ENCODE peak calls at places on chromosomes 5 and 9, in ten cellular contexts. A is lower lobe of right lung, S is ovary, D is Caco-2, Q is OCI-LY7, Z is Peyer's patch, M is left lung, U is neuronal stem cell, G is spleen, P is body of pancreas. X is an unnamed sample.

GRCh38 chr5:54645888-54646284 is 128.3 kb downstream of the SNX18 start:
- DNase-seq in D (no peak), S (no peak), U (no peak), P (no peak), M (no peak), G (no peak), Q (no peak), A (no peak), Z (no peak), X (no peak)

GRCh38 chr9:88532320-88532719 is 2.7 kb upstream of the NXNL2 start:
- DNase-seq in U (peak; percentile 32), G (peak; percentile 74), A (peak; percentile 60), M (no peak), Q (no peak), D (no peak), Z (no peak), P (no peak), S (peak; percentile 47), X (peak; percentile 63)

GRCh38 chr9:127138444-127138843 is 16.0 kb upstream of the ANGPTL2 start:
- DNase-seq in S (no peak), Z (no peak), Q (no peak), M (no peak), D (no peak), G (no peak), P (no peak), U (no peak), A (no peak), X (no peak)

GRCh38 chr5:72123764-72124163 is 16.5 kb downstream of the MAP1B start:
- DNase-seq in Z (no peak), A (no peak), U (no peak), Q (no peak), P (no peak), M (no peak), S (no peak), D (no peak), G (no peak), X (no peak)

GRCh38 chr5:61245936-61246335 is 83.7 kb upstream of the SMIM15 start:
- DNase-seq in Q (no peak), A (no peak), Z (no peak), M (no peak), S (no peak), D (no peak), U (no peak), P (no peak), G (no peak), X (no peak)

GRCh38 chr9:21964925-21965385 is 29.2 kb downstream of the CDKN2A start:
- DNase-seq in D (no peak), Q (no peak), P (peak; percentile 57), M (no peak), Z (peak; percentile 65), G (peak; percentile 79), S (no peak), U (no peak), A (no peak), X (peak; percentile 80)

GRCh38 chr9:98899399-98900056 is 44.2 kb upstream of the COL15A1 start:
- DNase-seq in A (no peak), D (no peak), P (no peak), G (no peak), S (no peak), Z (no peak), M (no peak), Q (no peak), U (no peak), X (peak; percentile 17)

GRCh38 chr9:124355032-124355940 is 60.0 kb downstream of the PSMB7 start:
- DNase-seq in D (no peak), Q (no peak), S (no peak), U (no peak), P (no peak), Z (no peak), M (no peak), G (no peak), A (no peak), X (no peak)

GRCh38 chr5:1172007-1172581 is 29.3 kb upstream of the SLC6A19 start:
- DNase-seq in S (no peak), U (no peak), G (no peak), A (peak; percentile 36), P (no peak), M (peak; percentile 27), Z (no peak), D (no peak), Q (no peak), X (no peak)

GRCh38 chr9:98727428-98727827 is 18.7 kb upstream of the GABBR2 start:
- DNase-seq in M (no peak), S (no peak), Z (no peak), A (no peak), D (peak; percentile 28), P (no peak), Q (peak; percentile 40), G (no peak), U (no peak), X (no peak)

GRCh38 chr5:6535594-6535993 is 86.9 kb downstream of the UBE2QL1 start:
- DNase-seq in D (no peak), Z (no peak), U (no peak), A (no peak), P (no peak), G (no peak), M (no peak), Q (no peak), S (no peak), X (no peak)

GRCh38 chr9:121989010-121989409 is 104.1 kb downstream of the TTLL11 start:
- DNase-seq in M (no peak), S (no peak), U (peak; percentile 23), A (no peak), P (no peak), Z (no peak), G (no peak), D (peak; percentile 46), Q (no peak), X (peak; percentile 55)

GRCh38 chr5:136070486-136071285 is 41.9 kb downstream of the TGFBI start:
- DNase-seq in P (no peak), M (no peak), A (no peak), Q (no peak), Z (no peak), U (no peak), S (no peak), D (no peak), G (no peak), X (no peak)

GRCh38 chr9:19255821-19256220 is 25.3 kb downstream of the DENND4C start:
- DNase-seq in M (no peak), D (no peak), G (no peak), A (no peak), S (no peak), Q (no peak), Z (no peak), P (no peak), U (no peak), X (no peak)

GRCh38 chr9:133009906-133010582 is 20.8 kb upstream of the GTF3C5 start:
- DNase-seq in U (no peak), G (no peak), A (peak; percentile 3), Z (no peak), M (no peak), P (no peak), Q (no peak), D (no peak), S (no peak), X (no peak)

GRCh38 chr5:143479394-143479793 is 75.9 kb upstream of the NR3C1 start:
- DNase-seq in S (no peak), Q (no peak), U (no peak), G (no peak), P (no peak), A (no peak), Z (no peak), M (no peak), D (no peak), X (no peak)

GRCh38 chr9:20823051-20823450 is 139.0 kb downstream of the FOCAD start:
- DNase-seq in S (no peak), Q (no peak), D (no peak), G (no peak), U (no peak), P (no peak), M (no peak), A (no peak), Z (no peak), X (peak; percentile 25)

GRCh38 chr9:116687762-116688160 is 656 bp downstream of the TRIM32 start:
- DNase-seq in S (no peak), U (no peak), M (no peak), Q (peak; percentile 19), A (no peak), P (no peak), G (no peak), D (no peak), Z (no peak), X (peak; percentile 9)

GRCh38 chr5:75471193-75471592 is 40.2 kb downstream of the CERT1 start:
- DNase-seq in P (no peak), Q (no peak), Z (no peak), S (no peak), U (no peak), G (no peak), M (no peak), A (no peak), D (no peak), X (no peak)
- H3K4me1 ChIP-seq in P (peaks cover 18% of the 10 kb centered on the region), Q (no peaks in the 10 kb centered on the region), Z (no peaks in the 10 kb centered on the region), S (no peaks in the 10 kb centered on the region), U (no peaks in the 10 kb centered on the region), G (no peaks in the 10 kb centered on the region), M (no peaks in the 10 kb centered on the region), A (peaks cover 3% of the 10 kb centered on the region), D (peaks cover 42% of the 10 kb centered on the region), X (peaks cover 3% of the 10 kb centered on the region)

DNA sequence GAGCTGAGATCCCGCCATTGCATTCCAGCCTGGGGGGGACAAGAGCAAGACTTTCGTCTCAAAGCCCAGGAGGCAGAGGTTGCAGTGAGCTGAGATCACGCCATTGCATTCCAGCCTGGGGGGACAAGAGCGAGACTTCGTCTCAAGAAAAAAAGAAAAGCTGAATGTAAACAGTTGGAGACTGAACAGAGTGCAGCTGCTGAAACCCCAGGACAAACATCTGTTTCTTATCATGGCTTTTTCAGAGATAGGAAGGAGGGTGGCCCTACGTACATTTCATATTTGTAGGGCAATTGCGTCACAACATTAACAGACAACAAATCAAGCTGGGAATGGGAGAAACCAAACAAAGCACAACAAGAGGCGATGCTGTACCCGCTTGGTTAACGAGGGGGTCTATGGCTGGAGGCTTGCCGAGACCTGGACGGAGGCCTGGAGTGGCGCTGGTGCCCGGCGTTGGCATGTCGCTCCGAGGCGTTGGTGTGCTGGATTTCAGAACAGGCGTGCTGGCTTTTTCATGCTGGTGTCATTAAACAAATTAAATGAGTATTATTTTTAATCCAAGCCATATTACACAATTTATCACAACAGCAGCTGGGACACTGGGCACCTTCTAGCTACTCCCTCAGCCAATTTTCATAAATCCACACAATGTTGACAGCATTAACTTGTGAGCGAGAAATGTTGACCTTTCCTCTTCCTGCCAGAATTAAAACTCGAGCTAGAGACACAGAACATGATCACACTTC is 76.2 kb downstream of the TLE1 start:
- DNase-seq in U (no peak), S (peak; percentile 83), Q (no peak), Z (no peak), D (peak; percentile 31), A (no peak), M (no peak), P (no peak), G (no peak), X (peak; percentile 97)
- H3K4me3 ChIP-seq in U (no peak overlapping the region), S (peak overlapping the region; percentile 5), Q (no peak overlapping the region), Z (no peak overlapping the region), D (no peak overlapping the region), A (no peak overlapping the region), M (no peak overlapping the region), P (no peak overlapping the region), G (no peak overlapping the region), X (no peak overlapping the region)

GRCh38 chr5:14242447-14242846 is 99.3 kb downstream of the TRIO start:
- DNase-seq in G (no peak), Z (no peak), S (no peak), U (no peak), M (no peak), D (no peak), A (no peak), Q (no peak), P (no peak), X (no peak)
- H3K4me1 ChIP-seq in G (peaks cover 28% of the 10 kb centered on the region), Z (no peaks in the 10 kb centered on the region), S (peaks cover 7% of the 10 kb centered on the region), U (peaks cover 37% of the 10 kb centered on the region), M (no peaks in the 10 kb centered on the region), D (no peaks in the 10 kb centered on the region), A (peaks cover 10% of the 10 kb centered on the region), Q (no peaks in the 10 kb centered on the region), P (no peaks in the 10 kb centered on the region), X (peaks cover 29% of the 10 kb centered on the region)

GRCh38 chr5:151678146-151678545 is 8.6 kb downstream of the SPARC start:
- DNase-seq in S (no peak), Z (no peak), P (no peak), M (no peak), Q (no peak), G (no peak), U (no peak), D (no peak), A (no peak), X (peak; percentile 71)
- H3K4me3 ChIP-seq in S (no peak overlapping the region), Z (no peak overlapping the region), P (no peak overlapping the region), M (no peak overlapping the region), Q (no peak overlapping the region), G (no peak overlapping the region), U (no peak overlapping the region), D (no peak overlapping the region), A (peak overlapping the region; percentile 12), X (no peak overlapping the region)

X was measured in cardiac muscle cell.